ENCODE peak calls at places on chromosomes 1 and 21, in seven cellular contexts. L, K, N, U, Y, Q and I are unnamed samples.

GRCh38 chr1:213724640-213725536 is 262.9 kb upstream of the PROX1 start:
- DNase-seq in L (peak; percentile 4), N (peak; percentile 8), U (peak; percentile 1), Q (no peak), Y (no peak), K (peak; percentile 66), I (peak; percentile 45)

GRCh38 chr1:2592672-2593071 is 6.1 kb downstream of the PRXL2B start:
- DNase-seq in L (no peak), N (no peak), Q (no peak), U (no peak), Y (no peak), K (peak; percentile 53), I (no peak)

GRCh38 chr1:27098447-27099153 is 56.3 kb downstream of the SLC9A1 start:
- DNase-seq in K (no peak), N (no peak), L (no peak), U (no peak), Q (no peak), Y (peak; percentile 72), I (no peak)

GRCh38 chr1:63320024-63320799 is 2.2 kb upstream of the FOXD3 start:
- DNase-seq in L (no peak), K (no peak), U (no peak), N (no peak), Y (no peak), Q (peak; percentile 74), I (no peak)

GRCh38 chr1:80047791-80048190 is 1041.3 kb upstream of the ADGRL4 start:
- DNase-seq in K (no peak), N (peak; percentile 9), Q (no peak), U (no peak), L (peak; percentile 88), Y (no peak), I (no peak)

GRCh38 chr1:55981015-55981635 is 598.2 kb downstream of the PLPP3 start:
- DNase-seq in K (no peak), L (peak; percentile 16), U (peak; percentile 58), N (peak; percentile 76), Y (no peak), Q (no peak), I (no peak)

GRCh38 chr1:107358611-107359342 is 217.9 kb downstream of the NTNG1 start:
- DNase-seq in Q (no peak), U (no peak), L (no peak), N (no peak), Y (no peak), K (no peak), I (no peak)

GRCh38 chr1:10210841-10211804 is 753 bp downstream of the KIF1B start:
- DNase-seq in L (peak; percentile 98), N (peak; percentile 98), Q (peak; percentile 77), Y (peak; percentile 98), U (peak; percentile 88), K (peak; percentile 93), I (peak; percentile 93)

GRCh38 chr1:206469933-206470691 is at the start of gene IKBKE:
- DNase-seq in Y (peak; percentile 63), U (peak; percentile 31), L (peak; percentile 69), Q (peak; percentile 81), K (no peak), N (peak; percentile 76), I (no peak)

GRCh38 chr21:33878824-33879223 is 36.8 kb downstream of the ATP5PO start:
- DNase-seq in K (no peak), U (no peak), L (no peak), Q (no peak), Y (no peak), N (no peak), I (no peak)

GRCh38 chr1:58818991-58819390 is 35.1 kb upstream of the JUN start:
- DNase-seq in U (no peak), Y (no peak), N (no peak), Q (no peak), L (no peak), K (no peak), I (no peak)

GRCh38 chr1:42427240-42427639 is 28.6 kb downstream of the ZMYND12 start:
- DNase-seq in Q (no peak), N (no peak), K (no peak), L (no peak), U (no peak), Y (no peak), I (no peak)

GRCh38 chr1:38271116-38271633 is 224.6 kb upstream of the POU3F1 start:
- DNase-seq in L (no peak), U (no peak), Q (no peak), K (no peak), Y (no peak), N (no peak), I (no peak)
- H3K4me3 ChIP-seq in L (no peak overlapping the region), U (no peak overlapping the region), Q (no peak overlapping the region), K (no peak overlapping the region), Y (no peak overlapping the region), N (no peak overlapping the region), I (no peak overlapping the region)

GRCh38 chr1:178487070-178487615 is 9.6 kb downstream of the CLEC20A start:
- DNase-seq in U (no peak), L (no peak), N (no peak), K (no peak), Y (no peak), Q (no peak), I (no peak)
- H3K4me3 ChIP-seq in U (no peak overlapping the region), L (peak overlapping the region; percentile 9), N (no peak overlapping the region), K (peak overlapping the region; percentile 5), Y (peak overlapping the region; percentile 57), Q (peak overlapping the region; percentile 37), I (no peak overlapping the region)

GRCh38 chr1:61743716-61744620 is 1.7 kb downstream of the PATJ start:
- DNase-seq in N (peak; percentile 83), L (no peak), Y (no peak), U (no peak), Q (no peak), K (no peak), I (no peak)
- H3K4me3 ChIP-seq in N (no peak overlapping the region), L (no peak overlapping the region), Y (peak overlapping the region; percentile 99), U (no peak overlapping the region), Q (peak overlapping the region; percentile 95), K (no peak overlapping the region), I (no peak overlapping the region)

DNA sequence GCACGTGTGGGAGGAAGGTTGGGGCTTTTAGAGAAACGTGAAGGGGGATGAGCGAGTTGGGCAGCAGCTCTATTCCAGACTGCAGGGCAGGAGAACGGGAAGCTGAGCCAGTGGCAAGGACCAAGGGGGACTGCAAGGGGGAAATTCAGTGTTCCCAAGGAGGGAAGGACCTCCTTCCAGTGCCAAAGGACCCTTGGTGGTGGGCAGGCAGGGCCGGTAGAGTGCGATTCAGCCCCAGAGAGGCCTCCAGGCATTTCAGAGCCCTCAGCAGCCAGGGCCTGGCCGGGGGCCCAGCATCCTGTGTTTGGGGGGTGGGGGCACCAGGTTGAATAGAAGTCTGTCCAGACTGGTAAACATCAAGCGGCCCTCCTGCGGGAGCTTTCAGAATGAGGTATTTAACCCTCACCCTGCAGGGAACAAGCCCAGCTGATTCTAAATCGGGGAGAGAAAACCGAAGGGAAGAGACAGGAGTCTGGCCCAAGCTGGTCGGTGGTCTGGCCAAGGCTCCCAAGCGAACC is 2.3 kb downstream of the COL9A2 start:
- DNase-seq in U (no peak), K (no peak), N (no peak), Y (no peak), Q (peak; percentile 45), L (no peak), I (no peak)
- H3K4me3 ChIP-seq in U (peak overlapping the region; percentile 22), K (no peak overlapping the region), N (peak overlapping the region; percentile 28), Y (peak overlapping the region; percentile 58), Q (peak overlapping the region; percentile 72), L (no peak overlapping the region), I (no peak overlapping the region)